ENCODE peak calls at places on chromosomes 5 and 9, in eight cellular contexts. C, B, E, T, I, P, G and K are unnamed samples.

GRCh38 chr5:22238047-22238446 is 615.1 kb downstream of the CDH12 start:
- DNase-seq in C (no peak), B (no peak), E (no peak), T (no peak), I (no peak), P (no peak), G (no peak), K (peak; percentile 0)

GRCh38 chr5:445591-445990 is 2.6 kb downstream of the EXOC3 start:
- DNase-seq in C (no peak), B (no peak), E (peak; percentile 3), T (no peak), I (no peak), P (no peak), G (no peak), K (no peak)

GRCh38 chr5:45796959-45797553 is 100.9 kb upstream of the HCN1 start:
- DNase-seq in C (no peak), B (no peak), E (no peak), T (no peak), I (peak; percentile 21), P (no peak), G (no peak), K (no peak)

GRCh38 chr5:122063836-122064235 is 14.2 kb downstream of the LOX start:
- DNase-seq in C (no peak), B (no peak), E (no peak), T (no peak), I (no peak), P (no peak), G (no peak), K (no peak)

GRCh38 chr5:134140530-134141201 is 26.2 kb downstream of the TCF7 start:
- DNase-seq in C (peak; percentile 57), B (peak; percentile 73), E (peak; percentile 72), T (no peak), I (peak; percentile 76), P (peak; percentile 93), G (peak; percentile 45), K (peak; percentile 80)

GRCh38 chr9:112970939-112971338 is 41.1 kb downstream of the ZNF883 start:
- DNase-seq in C (no peak), B (no peak), E (no peak), T (no peak), I (no peak), P (peak; percentile 25), G (no peak), K (peak; percentile 10)

GRCh38 chr5:61290815-61291214 is 41.2 kb upstream of the ZSWIM6 start:
- DNase-seq in C (no peak), B (peak; percentile 59), E (no peak), T (no peak), I (no peak), P (no peak), G (no peak), K (peak; percentile 60)

GRCh38 chr9:37324691-37325490 is 97.6 kb upstream of the GRHPR start:
- DNase-seq in C (peak; percentile 19), B (no peak), E (no peak), T (no peak), I (peak; percentile 97), P (no peak), G (no peak), K (no peak)

GRCh38 chr9:104682642-104683041 is 11.7 kb upstream of the OR13D1 start:
- DNase-seq in C (no peak), B (peak; percentile 38), E (no peak), T (no peak), I (peak; percentile 62), P (peak; percentile 48), G (peak; percentile 53), K (peak; percentile 71)

GRCh38 chr5:84642795-84643194 is 258.1 kb upstream of the EDIL3 start:
- DNase-seq in C (no peak), B (no peak), E (no peak), T (no peak), I (no peak), P (no peak), G (no peak), K (peak; percentile 28)

GRCh38 chr9:73073337-73074175 is 78.1 kb upstream of the ANXA1 start:
- DNase-seq in C (no peak), B (no peak), E (no peak), T (no peak), I (no peak), P (no peak), G (no peak), K (no peak)

GRCh38 chr5:153905214-153905613 is 133.5 kb downstream of the FAM114A2 start:
- DNase-seq in C (no peak), B (no peak), E (no peak), T (no peak), I (peak; percentile 3), P (no peak), G (no peak), K (no peak)

GRCh38 chr5:141845371-141845821 is 32.8 kb downstream of the PCDH1 start:
- DNase-seq in C (no peak), B (no peak), E (no peak), T (no peak), I (peak; percentile 74), P (peak; percentile 44), G (no peak), K (no peak)

GRCh38 chr5:36698031-36698430 is 91.6 kb downstream of the SLC1A3 start:
- DNase-seq in C (no peak), B (no peak), E (no peak), T (no peak), I (no peak), P (no peak), G (no peak), K (no peak)

GRCh38 chr5:14429614-14430013 is 152.0 kb upstream of the OTULINL start:
- DNase-seq in C (no peak), B (no peak), E (no peak), T (no peak), I (no peak), P (no peak), G (no peak), K (no peak)

GRCh38 chr9:83130541-83130940 is 67.6 kb upstream of the RASEF start:
- DNase-seq in C (no peak), B (peak; percentile 69), E (no peak), T (no peak), I (no peak), P (peak; percentile 59), G (no peak), K (no peak)

GRCh38 chr5:37830348-37830747 is 9.5 kb downstream of the GDNF start:
- DNase-seq in C (no peak), B (no peak), E (peak; percentile 61), T (no peak), I (no peak), P (no peak), G (no peak), K (no peak)

GRCh38 chr5:37833990-37834389 is 5.9 kb downstream of the GDNF start:
- DNase-seq in C (no peak), B (no peak), E (no peak), T (no peak), I (no peak), P (no peak), G (no peak), K (no peak)

GRCh38 chr5:37835400-37835973 is 4.4 kb downstream of the GDNF start:
- DNase-seq in C (no peak), B (no peak), E (no peak), T (no peak), I (no peak), P (no peak), G (no peak), K (no peak)

GRCh38 chr5:37834542-37835399 is 5.1 kb downstream of the GDNF start:
- DNase-seq in C (no peak), B (no peak), E (peak; percentile 56), T (no peak), I (no peak), P (no peak), G (no peak), K (no peak)

DNA sequence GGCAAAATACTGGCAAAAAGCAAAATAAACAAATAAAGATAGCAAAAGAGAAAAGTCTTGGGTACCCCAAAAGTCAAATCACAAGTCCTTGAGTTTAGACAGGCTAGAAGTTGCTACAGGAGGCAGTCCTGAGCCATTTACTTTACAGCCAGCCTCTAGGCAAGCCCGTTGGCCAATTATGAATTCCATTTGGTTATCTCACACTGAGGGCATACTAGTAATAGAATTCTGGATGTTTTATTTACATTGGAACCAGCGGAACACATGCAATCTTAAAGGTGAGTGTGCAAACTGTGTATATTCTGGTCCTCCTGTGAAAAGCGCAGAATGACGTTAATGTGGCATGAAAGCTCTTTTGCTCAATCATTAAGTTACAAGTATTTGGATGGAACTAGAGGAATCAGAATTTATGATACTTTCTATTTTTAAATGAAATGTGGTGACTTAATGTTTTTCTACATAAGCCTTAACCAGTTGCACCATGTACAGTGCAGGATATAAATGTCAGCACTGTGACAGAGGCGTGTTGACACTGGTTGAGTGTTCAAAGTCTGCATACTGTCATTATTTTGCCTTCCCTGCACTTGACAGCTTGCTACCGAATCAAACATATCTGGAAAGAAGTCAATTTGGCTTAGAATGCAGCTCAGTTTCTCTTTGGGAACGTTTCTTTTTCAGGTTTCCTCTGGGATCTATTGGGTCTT is 7.9 kb downstream of the GDNF start:
- DNase-seq in C (no peak), B (no peak), E (no peak), T (no peak), I (no peak), P (no peak), G (no peak), K (no peak)
- TF ChIP-seq CTCF in C (no peak), B (no peak), E (no peak), T (no peak), I (no peak), P (no peak), G (no peak), K (no peak)

DNA sequence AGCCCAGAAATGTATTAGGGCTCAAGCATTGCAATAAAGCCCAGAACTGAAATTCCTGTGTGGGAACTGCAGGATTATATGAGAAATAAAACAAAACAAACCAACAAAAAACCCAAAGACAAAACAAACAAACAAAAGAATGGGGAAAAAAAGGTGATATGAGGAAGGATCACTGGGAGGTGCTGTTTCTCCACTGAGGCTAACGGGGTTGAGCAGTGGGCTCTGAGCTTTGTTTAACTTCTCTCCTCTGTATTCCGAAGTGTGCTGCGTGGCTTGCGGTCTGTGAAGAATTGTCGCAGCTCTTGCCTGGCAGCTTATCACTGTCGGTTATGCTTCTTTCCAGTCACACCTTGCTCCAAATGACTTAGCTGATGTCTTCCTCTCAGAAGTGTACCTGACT is 106.3 kb downstream of the TENT4A start:
- DNase-seq in C (no peak), B (no peak), E (no peak), T (no peak), I (no peak), P (no peak), G (no peak), K (no peak)
- TF ChIP-seq CTCF in C (peak; percentile 52), B (no peak), E (peak; percentile 15), T (no peak), I (no peak), P (no peak), G (no peak), K (no peak)

DNA sequence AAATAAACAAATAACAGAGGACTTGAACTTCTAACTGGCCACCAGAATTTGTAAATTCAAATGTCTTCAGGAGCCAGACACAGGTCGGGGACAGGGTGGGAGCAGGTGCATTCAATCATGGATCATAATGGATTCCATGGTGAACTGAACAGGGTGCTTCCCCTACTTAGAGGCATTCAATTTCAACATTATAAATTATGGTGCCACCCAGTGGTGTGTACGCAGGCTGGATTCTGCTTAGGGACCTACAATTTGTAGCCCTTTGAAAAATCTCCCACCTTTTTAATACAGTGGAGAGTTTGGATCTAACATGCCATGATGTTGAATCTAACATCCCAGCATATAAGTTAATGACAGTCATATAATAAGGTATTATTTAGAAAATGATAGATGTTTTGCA is 22.3 kb downstream of the KLF9 start:
- DNase-seq in C (no peak), B (no peak), E (no peak), T (no peak), I (peak; percentile 21), P (no peak), G (no peak), K (no peak)
- TF ChIP-seq CTCF in C (peak; percentile 35), B (peak; percentile 19), E (peak; percentile 38), T (no peak), I (peak; percentile 70), P (no peak), G (peak; percentile 41), K (peak; percentile 38)

GRCh38 chr5:83095973-83096539 is 18.7 kb downstream of the XRCC4 start:
- DNase-seq in C (no peak), B (peak; percentile 58), E (no peak), T (no peak), I (no peak), P (peak; percentile 95), G (peak; percentile 74), K (peak; percentile 69)
- TF ChIP-seq CTCF in C (no peak), B (no peak), E (no peak), T (no peak), I (no peak), P (no peak), G (no peak), K (no peak)